ENCODE peak calls at places on chromosomes 11 and 22, in eight cellular contexts. M is Calu3, E is AG09319, P is GM20000, Q is D721Med, H is GM12864, B is fibroblast of lung, X is fibroblast of mammary gland. N is an unnamed sample.

GRCh38 chr11:82539669-82540068 is 194.0 kb downstream of the FAM181B start:
- DNase-seq in P (no peak), Q (no peak), X (no peak), H (no peak), M (no peak), E (no peak), B (no peak), N (no peak)

GRCh38 chr22:47623056-47623739 is 860.7 kb downstream of the TBC1D22A start:
- DNase-seq in P (no peak), M (no peak), Q (no peak), H (no peak), X (no peak), E (no peak), B (no peak), N (no peak)

GRCh38 chr11:60127311-60127811 is 38.9 kb downstream of the MS4A2 start:
- DNase-seq in Q (no peak), E (no peak), H (no peak), X (no peak), M (peak), P (no peak), B (no peak), N (no peak)

GRCh38 chr22:50061824-50062355 is 3.8 kb upstream of the TTLL8 start:
- DNase-seq in X (no peak), Q (no peak), H (no peak), E (no peak), M (no peak), B (no peak), P (no peak), N (no peak)

GRCh38 chr11:121366970-121367369 is 74.4 kb downstream of the SC5D start:
- DNase-seq in Q (no peak), X (no peak), M (no peak), H (no peak), B (no peak), E (no peak), P (no peak), N (no peak)

GRCh38 chr11:134119094-134119493 is 50.2 kb downstream of the JAM3 start:
- DNase-seq in M (no peak), E (no peak), X (peak), P (no peak), B (peak), H (no peak), Q (no peak), N (no peak)

GRCh38 chr11:88507771-88508557 is 170.4 kb upstream of the CTSC start:
- DNase-seq in M (no peak), H (no peak), B (no peak), X (no peak), P (no peak), E (no peak), Q (no peak), N (no peak)

GRCh38 chr11:933002-933820 is 7.5 kb downstream of the AP2A2 start:
- DNase-seq in P (no peak), H (no peak), X (no peak), B (peak), E (no peak), Q (no peak), M (no peak), N (no peak)

GRCh38 chr11:23542171-23542570 is 681.9 kb upstream of the CCDC179 start:
- DNase-seq in E (no peak), X (no peak), Q (no peak), H (no peak), B (no peak), M (no peak), P (no peak), N (no peak)

GRCh38 chr11:65058012-65058411 is 341 bp downstream of the NAALADL1 start:
- DNase-seq in Q (no peak), M (no peak), E (no peak), H (no peak), X (no peak), P (no peak), B (no peak), N (no peak)

GRCh38 chr11:57364851-57365660 is 15.9 kb downstream of the PRG3 start:
- DNase-seq in E (no peak), P (no peak), Q (no peak), H (no peak), B (no peak), M (no peak), X (no peak), N (no peak)

GRCh38 chr22:50056214-50056972 is 1.7 kb downstream of the TTLL8 start:
- DNase-seq in M (no peak), X (no peak), P (peak), E (no peak), H (peak), Q (no peak), B (no peak), N (no peak)

GRCh38 chr22:38782402-38783094 is 11.4 kb downstream of the DNAL4 start:
- DNase-seq in Q (no peak), M (no peak), P (no peak), B (no peak), E (no peak), X (peak), H (no peak), N (no peak)

GRCh38 chr11:848380-848931 is 5.8 kb downstream of the TSPAN4 start:
- DNase-seq in Q (peak), M (peak), E (no peak), B (no peak), P (peak), X (no peak), H (no peak), N (peak)

GRCh38 chr22:39135092-39135896 is 17.2 kb downstream of the CBX7 start:
- DNase-seq in M (peak), X (no peak), Q (no peak), P (peak), B (peak), E (no peak), H (no peak), N (peak)

GRCh38 chr11:125892071-125892470 is 4.6 kb downstream of the HYLS1 start:
- DNase-seq in P (no peak), M (no peak), E (no peak), X (peak), B (peak), H (no peak), Q (no peak), N (no peak)

GRCh38 chr11:133834399-133835257 is 10.7 kb downstream of the SPATA19 start:
- DNase-seq in X (no peak), E (no peak), B (no peak), H (no peak), Q (no peak), M (no peak), P (no peak), N (no peak)

DNA sequence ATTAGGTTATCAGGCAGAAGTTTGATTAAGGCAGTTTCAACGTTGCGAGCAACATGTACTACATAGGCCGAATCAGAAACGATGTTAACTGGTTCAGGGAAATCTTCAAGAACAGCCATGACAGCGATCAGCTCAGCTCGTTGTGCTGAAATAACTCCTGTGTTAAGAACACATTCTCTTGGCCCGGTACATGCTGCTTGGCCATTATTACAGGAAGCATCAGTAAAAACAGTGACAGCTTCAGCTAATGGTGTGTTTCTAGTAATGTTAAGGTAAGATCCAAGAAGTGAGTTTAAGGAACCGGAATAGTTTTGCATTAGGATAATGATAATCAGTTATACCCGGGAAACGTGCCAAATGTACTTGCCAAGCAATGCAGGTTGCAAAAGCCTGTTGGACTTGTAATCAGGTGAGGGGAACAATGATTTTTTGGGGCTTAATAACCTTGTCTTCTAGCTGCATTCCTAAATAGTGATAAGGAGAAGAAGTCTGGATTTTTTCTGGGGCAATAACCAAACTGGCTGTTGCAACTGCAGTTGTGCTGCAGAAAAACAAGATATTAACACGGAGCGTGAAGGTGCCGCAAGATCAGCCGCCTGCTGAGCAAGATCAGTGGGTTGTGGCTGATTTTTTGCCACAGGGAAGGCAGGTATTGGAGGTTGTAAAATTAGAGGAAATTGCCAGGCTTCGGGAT is 14.3 kb downstream of the OR52K1 start:
- DNase-seq in Q (no peak), B (peak), H (no peak), E (no peak), P (no peak), X (no peak), M (peak), N (no peak)
- TF ChIP-seq CTCF in Q (no peak), B (no peak), H (no peak), E (no peak), P (no peak), X (no peak), M (no peak), N (no peak)

DNA sequence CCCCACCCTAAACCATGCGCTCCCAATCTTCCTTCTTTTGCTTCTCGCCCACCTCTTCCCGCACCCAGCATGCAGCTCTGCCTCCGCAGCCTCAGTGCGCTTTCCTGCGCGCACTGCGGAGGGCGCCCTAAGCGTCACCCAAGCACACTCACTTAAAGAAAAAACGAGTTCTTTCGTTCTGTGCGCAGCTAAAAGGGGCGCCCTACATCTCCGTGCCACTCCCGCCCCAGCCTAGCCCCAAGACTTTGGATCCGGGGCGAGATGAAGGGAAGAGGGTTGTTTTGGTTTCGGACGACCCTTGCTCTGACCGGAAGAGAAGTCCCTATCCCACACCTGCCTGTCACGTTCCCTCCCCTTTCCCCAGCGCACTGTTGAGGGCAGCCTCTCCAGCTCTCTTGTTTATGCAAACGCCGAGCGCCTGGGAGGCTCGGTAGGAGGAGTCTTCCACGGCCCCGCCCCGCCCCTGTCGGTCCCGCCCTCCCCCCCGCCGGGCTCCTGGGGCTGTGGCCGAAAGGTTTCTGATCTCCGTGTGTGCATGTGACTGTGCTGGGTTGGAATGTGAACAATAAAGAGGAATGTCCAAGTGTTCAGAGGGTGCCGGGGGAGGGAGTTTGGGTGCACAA is 5.3 kb downstream of the VSIG2 start:
- DNase-seq in Q (peak), P (peak), X (peak), B (peak), H (peak), E (peak), M (peak), N (peak)
- TF ChIP-seq CTCF in Q (peak), P (peak), X (peak), B (peak), H (peak), E (peak), M (peak), N (no peak)

DNA sequence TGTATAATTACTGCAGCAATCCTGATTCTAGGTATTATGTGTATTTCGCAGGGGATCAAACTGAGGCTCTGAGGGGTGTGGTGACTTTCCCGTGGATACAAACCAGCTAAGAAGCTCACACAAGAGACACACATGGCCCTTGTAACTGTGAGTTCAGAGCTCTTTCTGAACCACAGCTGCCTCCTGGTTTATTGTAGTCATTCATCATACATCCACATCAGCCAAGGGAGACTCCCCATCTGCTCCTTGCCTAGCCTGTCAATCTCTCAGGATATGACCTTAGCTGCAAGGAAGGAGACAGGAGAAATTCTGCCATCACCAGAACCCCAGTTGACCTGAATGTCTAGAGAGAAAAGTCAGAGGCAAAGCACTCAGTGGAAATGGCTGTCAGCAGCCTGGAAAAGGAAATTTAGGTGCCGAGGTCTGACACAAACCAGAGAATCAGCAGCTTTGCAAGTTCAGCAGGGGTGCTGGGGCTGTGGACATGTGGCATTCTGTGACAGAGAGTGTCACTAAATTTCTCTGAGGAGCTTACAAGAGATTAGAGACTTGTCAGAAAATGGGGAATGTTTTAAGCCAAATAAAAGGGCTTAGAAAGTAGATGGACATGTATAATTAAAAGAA is 209.5 kb downstream of the AASDHPPT start:
- DNase-seq in P (no peak), B (no peak), M (no peak), E (no peak), X (no peak), H (no peak), Q (no peak), N (no peak)
- TF ChIP-seq CTCF in P (no peak), B (no peak), M (no peak), E (no peak), X (no peak), H (no peak), Q (no peak), N (no peak)

GRCh38 chr11:113773416-113774173 is at the start of gene ZW10:
- DNase-seq in E (peak), M (peak), B (peak), Q (no peak), H (peak), P (peak), X (peak), N (peak)
- TF ChIP-seq CTCF in E (peak), M (peak), B (peak), Q (peak), H (peak), P (peak), X (peak), N (peak)

GRCh38 chr11:111435046-111435698 is 56.1 kb upstream of the POU2AF1 start:
- DNase-seq in H (no peak), E (no peak), Q (no peak), M (no peak), P (no peak), B (no peak), X (no peak), N (no peak)
- TF ChIP-seq CTCF in H (no peak), E (no peak), Q (no peak), M (no peak), P (no peak), B (no peak), X (no peak), N (no peak)

GRCh38 chr11:131690362-131690761 is 319.9 kb downstream of the NTM start:
- DNase-seq in B (no peak), P (no peak), H (no peak), M (no peak), E (no peak), X (no peak), Q (no peak), N (no peak)

GRCh38 chr11:131692151-131692550 is 321.7 kb downstream of the NTM start:
- DNase-seq in H (no peak), X (no peak), Q (no peak), E (no peak), M (no peak), B (no peak), P (no peak), N (no peak)

GRCh38 chr11:131690776-131691557 is 320.6 kb downstream of the NTM start:
- DNase-seq in M (no peak), X (no peak), B (no peak), E (no peak), P (no peak), Q (no peak), H (no peak), N (no peak)

GRCh38 chr11:131692961-131693360 is 322.5 kb downstream of the NTM start:
- DNase-seq in E (no peak), Q (no peak), M (no peak), X (no peak), H (no peak), P (no peak), B (no peak), N (no peak)

DNA sequence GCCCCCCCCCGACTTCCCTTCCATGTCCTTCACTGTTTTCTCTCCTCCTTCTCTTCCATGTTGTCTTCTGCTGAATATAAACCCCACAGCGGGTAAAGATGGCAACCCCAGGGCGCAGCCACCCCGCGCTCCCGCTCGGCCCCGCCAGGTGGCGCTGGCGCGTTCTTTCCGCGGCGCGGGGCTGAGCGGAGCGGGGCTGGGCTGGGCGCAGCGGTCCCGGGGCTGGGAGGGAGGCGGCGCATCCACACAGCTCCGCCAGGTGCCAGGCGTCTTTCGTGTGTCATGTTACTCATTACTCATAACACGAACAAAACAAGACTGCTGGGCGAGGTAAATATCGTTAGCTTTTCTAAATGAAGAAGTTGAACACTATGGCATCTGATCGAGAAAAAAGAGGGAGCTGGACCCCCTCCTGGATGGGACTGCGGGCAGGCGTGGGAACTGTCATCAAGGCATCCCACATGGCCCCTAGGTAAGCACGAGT is 321.2 kb downstream of the NTM start:
- DNase-seq in P (peak), Q (no peak), E (no peak), M (no peak), H (no peak), X (peak), B (peak), N (peak)
- TF ChIP-seq CTCF in P (peak), Q (peak), E (peak), M (no peak), H (peak), X (peak), B (peak), N (peak)

GRCh38 chr11:33899383-33900037 is 7.6 kb upstream of the LMO2 start:
- DNase-seq in P (no peak), Q (no peak), E (peak), M (no peak), X (peak), H (no peak), B (peak), N (no peak)

GRCh38 chr11:33900159-33900855 is 8.4 kb upstream of the LMO2 start:
- DNase-seq in M (no peak), P (no peak), X (no peak), Q (no peak), B (no peak), E (no peak), H (no peak), N (no peak)

GRCh38 chr11:33898957-33899356 is 7.1 kb upstream of the LMO2 start:
- DNase-seq in H (no peak), P (no peak), X (no peak), B (no peak), E (no peak), Q (no peak), M (no peak), N (no peak)

GRCh38 chr11:33895752-33896137 is 3.9 kb upstream of the LMO2 start:
- DNase-seq in E (no peak), Q (no peak), P (no peak), X (no peak), M (no peak), H (no peak), B (no peak), N (no peak)

GRCh38 chr11:33897761-33898403 is 6.0 kb upstream of the LMO2 start:
- DNase-seq in P (no peak), X (no peak), E (no peak), Q (no peak), B (no peak), H (no peak), M (no peak), N (no peak)
- TF ChIP-seq CTCF in P (no peak), X (no peak), E (no peak), Q (no peak), B (no peak), H (no peak), M (no peak), N (no peak)

DNA sequence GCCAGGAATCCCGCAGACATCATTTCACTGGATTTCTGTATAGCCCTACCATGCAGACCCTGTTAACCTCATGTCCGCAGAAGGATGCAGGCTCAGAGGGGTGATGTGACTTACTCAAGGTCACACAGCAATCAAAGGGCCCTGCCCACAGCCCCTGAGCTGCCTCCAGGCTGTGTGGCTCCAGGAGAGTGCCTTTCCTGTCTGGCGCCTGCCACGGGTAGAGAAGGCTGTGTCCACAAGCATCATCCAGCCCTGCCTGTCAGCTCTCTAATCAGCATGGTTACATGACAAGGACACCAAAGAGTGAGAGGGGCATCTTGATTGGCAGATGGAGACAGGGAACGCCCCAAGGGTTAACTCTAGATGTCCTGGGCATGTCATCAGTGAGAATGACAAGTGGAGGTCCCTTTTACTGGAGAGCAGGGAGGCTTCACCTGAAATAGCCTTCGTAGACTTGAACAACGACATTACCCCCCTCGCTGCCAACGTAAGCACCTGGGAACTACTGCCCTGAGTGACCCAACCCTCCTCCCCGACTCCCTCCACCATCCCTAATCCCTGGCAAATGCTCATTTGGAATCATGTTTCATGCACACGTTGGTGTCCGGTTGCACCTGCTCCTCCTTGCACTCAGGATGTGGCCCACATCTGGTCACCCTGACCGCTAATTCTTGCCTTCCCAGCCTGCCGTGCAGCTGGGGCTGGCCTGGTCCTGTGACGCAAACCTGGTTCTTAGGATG is 6.9 kb downstream of the FGF19 start:
- DNase-seq in M (no peak), B (no peak), Q (no peak), H (no peak), X (no peak), E (no peak), P (no peak), N (no peak)
- TF ChIP-seq CTCF in M (no peak), B (no peak), Q (no peak), H (no peak), X (no peak), E (no peak), P (no peak), N (no peak)